ENCODE peak calls at places on chromosome 7, in eight cellular contexts. C is GM23338, O is D721Med, R is thoracic aorta, J is cardiac fibroblast, B is psoas muscle, U is pancreas, S is endothelial cell. V is an unnamed sample.

GRCh38 chr7:90910136-90910535 is 314.0 kb downstream of the CDK14 start:
- DNase-seq in R (no peak), S (no peak), U (no peak), B (no peak), C (no peak), O (no peak), J (no peak), V (no peak)

GRCh38 chr7:127337581-127337980 is 54.9 kb downstream of the ZNF800 start:
- DNase-seq in J (no peak), B (no peak), R (no peak), O (no peak), S (no peak), C (no peak), U (no peak), V (no peak)

GRCh38 chr7:66696774-66697191 is 43.8 kb upstream of the RABGEF1 start:
- DNase-seq in O (no peak), R (no peak), J (peak), S (no peak), B (no peak), U (no peak), C (no peak), V (no peak)

GRCh38 chr7:105256621-105257283 is 132.0 kb downstream of the SRPK2 start:
- DNase-seq in O (no peak), J (peak), S (no peak), U (no peak), B (no peak), C (no peak), R (no peak), V (no peak)

GRCh38 chr7:22152690-22153089 is 204.3 kb downstream of the RAPGEF5 start:
- DNase-seq in C (no peak), R (no peak), B (no peak), U (no peak), S (no peak), O (no peak), J (no peak), V (no peak)

GRCh38 chr7:99083068-99083651 is 60.7 kb downstream of the SMURF1 start:
- DNase-seq in O (no peak), C (no peak), U (no peak), S (no peak), R (no peak), B (no peak), J (no peak), V (no peak)

GRCh38 chr7:7535688-7536087 is at the start of gene COL28A1:
- DNase-seq in R (no peak), U (no peak), B (no peak), S (no peak), O (no peak), C (no peak), J (no peak), V (no peak)

GRCh38 chr7:17611611-17612010 is 313.2 kb downstream of the AHR start:
- DNase-seq in B (no peak), R (no peak), C (no peak), S (no peak), O (no peak), J (peak), U (no peak), V (no peak)

GRCh38 chr7:94972296-94972695 is 64.9 kb downstream of the PPP1R9A start:
- DNase-seq in R (no peak), S (no peak), U (no peak), B (no peak), O (no peak), C (no peak), J (no peak), V (no peak)

GRCh38 chr7:42745357-42746022 is 166.4 kb downstream of the C7orf25 start:
- DNase-seq in O (no peak), S (peak), B (peak), C (peak), J (peak), R (peak), U (no peak), V (no peak)
- TF ChIP-seq CTCF in O (peak), S (peak), B (peak), C (peak), J (peak), R (peak), U (no peak), V (peak)

GRCh38 chr7:44235066-44235465 is 34.3 kb downstream of the YKT6 start:
- DNase-seq in J (no peak), C (no peak), B (no peak), S (no peak), R (no peak), U (no peak), O (no peak), V (no peak)

GRCh38 chr7:44235582-44236332 is 35.0 kb downstream of the YKT6 start:
- DNase-seq in B (no peak), O (peak), R (no peak), S (no peak), C (no peak), U (no peak), J (no peak), V (no peak)

GRCh38 chr7:44237696-44238095 is 36.9 kb downstream of the YKT6 start:
- DNase-seq in S (no peak), C (no peak), B (no peak), U (no peak), O (no peak), J (no peak), R (no peak), V (no peak)

GRCh38 chr7:44238116-44238695 is 37.4 kb downstream of the YKT6 start:
- DNase-seq in S (no peak), R (no peak), J (no peak), U (no peak), O (no peak), B (no peak), C (no peak), V (no peak)

DNA sequence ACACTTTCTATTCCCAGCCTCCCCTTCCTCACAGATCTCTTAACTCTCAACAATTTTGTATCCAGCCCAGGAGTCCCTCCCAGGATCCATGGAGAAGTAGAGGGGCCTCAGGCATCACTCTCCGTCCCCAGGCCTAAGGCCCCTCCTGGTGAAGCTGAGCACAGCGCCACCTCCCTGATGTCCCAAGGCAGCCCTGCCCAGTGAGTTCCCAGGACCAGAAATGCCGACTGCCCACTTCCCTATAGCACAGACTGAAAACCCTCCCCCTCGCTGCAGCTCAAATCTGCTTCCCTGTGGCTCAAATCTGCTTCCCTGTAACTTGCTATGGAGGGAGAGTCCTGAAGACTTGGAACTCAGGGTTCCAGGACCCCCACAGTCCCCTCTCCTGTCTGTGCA is 35.6 kb downstream of the YKT6 start:
- DNase-seq in O (no peak), U (no peak), C (peak), R (no peak), B (no peak), J (no peak), S (no peak), V (no peak)
- TF ChIP-seq CTCF in O (no peak), U (no peak), C (peak), R (no peak), B (no peak), J (no peak), S (no peak), V (no peak)

DNA sequence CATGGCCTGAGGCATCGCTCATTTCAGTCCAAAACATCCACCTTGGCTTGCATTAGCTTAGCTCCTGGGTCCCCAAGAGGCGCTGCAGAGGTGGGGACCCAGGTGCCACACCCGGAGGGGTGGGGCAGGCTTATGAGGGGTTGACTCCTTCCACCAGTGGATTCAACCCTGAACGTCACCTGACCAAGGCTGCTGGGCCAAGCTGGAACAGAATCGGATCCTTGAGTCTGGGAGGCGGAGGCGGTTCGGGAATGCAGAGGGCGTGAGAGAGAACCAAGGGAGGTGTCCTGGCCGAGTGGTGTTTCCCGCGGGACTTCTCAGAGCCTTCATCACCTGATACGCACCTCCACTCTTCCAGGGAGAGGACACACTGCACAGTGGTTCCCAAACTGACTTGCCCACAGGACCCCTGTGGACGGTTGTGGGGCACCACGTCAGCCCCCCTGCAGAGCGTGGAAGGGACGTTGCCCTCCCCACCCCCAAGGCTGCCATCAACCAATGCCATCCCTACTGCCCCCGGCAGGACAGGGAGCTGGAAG is 4.5 kb upstream of the MICALL2 start:
- DNase-seq in B (no peak), O (no peak), U (no peak), C (no peak), S (no peak), R (no peak), J (no peak), V (no peak)
- TF ChIP-seq CTCF in B (no peak), O (no peak), U (no peak), C (no peak), S (no peak), R (no peak), J (no peak), V (no peak)

GRCh38 chr7:2168612-2169312 is 64.0 kb downstream of the MAD1L1 start:
- DNase-seq in S (no peak), O (peak), R (no peak), B (no peak), C (no peak), U (no peak), J (no peak), V (no peak)

GRCh38 chr7:2171855-2172254 is 60.9 kb downstream of the MAD1L1 start:
- DNase-seq in S (no peak), C (no peak), J (no peak), R (no peak), O (peak), U (no peak), B (no peak), V (no peak)

GRCh38 chr7:2169923-2170575 is 62.7 kb downstream of the MAD1L1 start:
- DNase-seq in B (no peak), C (no peak), O (peak), U (no peak), R (no peak), S (no peak), J (no peak), V (no peak)

GRCh38 chr7:2172311-2173183 is 60.2 kb downstream of the MAD1L1 start:
- DNase-seq in S (no peak), O (peak), J (peak), B (no peak), C (no peak), U (peak), R (no peak), V (no peak)

GRCh38 chr7:2170576-2171521 is 61.9 kb downstream of the MAD1L1 start:
- DNase-seq in R (no peak), O (peak), J (no peak), U (no peak), B (no peak), C (no peak), S (no peak), V (no peak)
- TF ChIP-seq CTCF in R (no peak), O (no peak), J (no peak), U (no peak), B (no peak), C (no peak), S (no peak), V (peak)

GRCh38 chr7:120402368-120402767 is 129.4 kb downstream of the KCND2 start:
- DNase-seq in O (no peak), R (no peak), C (no peak), J (peak), B (no peak), U (no peak), S (no peak), V (no peak)

GRCh38 chr7:120394595-120394994 is 121.6 kb downstream of the KCND2 start:
- DNase-seq in J (no peak), S (no peak), R (no peak), B (no peak), O (no peak), U (no peak), C (no peak), V (no peak)

GRCh38 chr7:120395526-120396019 is 122.6 kb downstream of the KCND2 start:
- DNase-seq in R (no peak), U (no peak), C (no peak), B (no peak), S (no peak), J (no peak), O (no peak), V (no peak)

GRCh38 chr7:120400806-120401455 is 128.0 kb downstream of the KCND2 start:
- DNase-seq in R (no peak), U (no peak), J (no peak), S (no peak), B (no peak), O (no peak), C (no peak), V (no peak)

DNA sequence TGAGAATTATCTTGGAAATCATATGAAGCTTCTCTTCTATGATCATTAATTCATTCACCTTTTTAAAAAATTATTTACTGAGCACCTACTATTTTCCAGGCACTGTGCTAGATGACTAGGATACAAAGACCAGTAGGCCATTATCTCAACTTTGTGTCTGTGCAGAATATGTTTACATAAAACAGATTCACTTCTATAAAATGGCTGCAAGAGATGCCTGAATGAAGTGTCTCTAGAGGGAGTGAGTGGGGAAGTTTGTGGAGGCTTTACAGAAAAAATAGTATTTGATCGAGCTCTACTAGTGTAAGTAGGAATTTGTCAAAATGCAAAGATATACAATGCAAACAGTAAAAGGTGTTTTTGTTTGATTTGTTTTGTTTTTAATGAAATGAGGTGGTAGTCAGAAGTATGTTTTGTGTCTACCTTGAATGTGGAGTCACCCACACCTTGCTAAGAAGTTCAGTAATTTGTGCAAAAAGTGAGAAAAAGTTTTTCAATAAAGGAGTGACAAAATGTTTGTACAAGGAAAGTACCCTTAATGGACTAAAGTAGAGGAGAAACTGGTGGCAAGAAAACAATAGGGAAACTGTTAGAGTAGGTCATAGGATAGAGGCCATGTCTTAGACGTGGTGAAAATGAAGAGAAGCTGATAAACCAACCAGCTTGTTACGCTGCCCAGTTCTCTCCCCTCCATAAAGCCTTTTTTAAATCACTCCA is 125.5 kb downstream of the KCND2 start:
- DNase-seq in R (no peak), B (no peak), S (no peak), J (no peak), C (no peak), U (no peak), O (no peak), V (no peak)
- TF ChIP-seq CTCF in R (no peak), B (no peak), S (no peak), J (no peak), C (no peak), U (no peak), O (no peak), V (no peak)

V was measured in type B pancreatic cell.